ENCODE peak calls at places on chromosomes 4 and X, in four cellular contexts. S, N, J and I are unnamed samples.

GRCh38 chr4:1206299-1207156 is 34.1 kb upstream of the SPON2 start:
- DNase-seq in S (peak; percentile 25), N (peak; percentile 11), J (no peak), I (no peak)

GRCh38 chr4:89586864-89587263 is 250.1 kb downstream of the SNCA start:
- DNase-seq in S (no peak), N (no peak), J (no peak), I (no peak)

GRCh38 chr4:77240469-77241066 is 83.6 kb downstream of the CCNG2 start:
- DNase-seq in S (no peak), N (peak; percentile 76), J (no peak), I (no peak)

GRCh38 chrX:22313757-22314156 is 41.0 kb downstream of the CBLL2 start:
- DNase-seq in S (no peak), N (no peak), J (no peak), I (no peak)

GRCh38 chr4:37822220-37822619 is 4.3 kb upstream of the PGM2 start:
- DNase-seq in S (no peak), N (peak; percentile 20), J (no peak), I (no peak)

GRCh38 chr4:184972996-184973395 is 45.3 kb upstream of the HELT start:
- DNase-seq in S (no peak), N (no peak), J (no peak), I (no peak)

GRCh38 chr4:147160908-147161513 is 215.3 kb upstream of the TTC29 start:
- DNase-seq in S (no peak), N (peak; percentile 15), J (no peak), I (no peak)

GRCh38 chr4:95087657-95088455 is 330.1 kb downstream of the BMPR1B start:
- DNase-seq in S (no peak), N (no peak), J (no peak), I (no peak)

GRCh38 chr4:119286377-119287002 is 35.4 kb downstream of the FABP2 start:
- DNase-seq in S (peak; percentile 29), N (no peak), J (no peak), I (no peak)

GRCh38 chr4:99857302-99857701 is 36.9 kb downstream of the LAMTOR3 start:
- DNase-seq in S (no peak), N (no peak), J (no peak), I (no peak)
- H3K27ac ChIP-seq in S (peak overlapping the region; percentile 62), N (no peak overlapping the region), J (no peak overlapping the region), I (no peak overlapping the region)

GRCh38 chrX:103640401-103641155 is 11.8 kb downstream of the TCEAL1 start:
- DNase-seq in S (no peak), N (no peak), J (no peak), I (no peak)
- H3K4me1 ChIP-seq in S (no peaks in the 10 kb centered on the region), N (no peaks in the 10 kb centered on the region), J (no peaks in the 10 kb centered on the region), I (no peaks in the 10 kb centered on the region)

DNA sequence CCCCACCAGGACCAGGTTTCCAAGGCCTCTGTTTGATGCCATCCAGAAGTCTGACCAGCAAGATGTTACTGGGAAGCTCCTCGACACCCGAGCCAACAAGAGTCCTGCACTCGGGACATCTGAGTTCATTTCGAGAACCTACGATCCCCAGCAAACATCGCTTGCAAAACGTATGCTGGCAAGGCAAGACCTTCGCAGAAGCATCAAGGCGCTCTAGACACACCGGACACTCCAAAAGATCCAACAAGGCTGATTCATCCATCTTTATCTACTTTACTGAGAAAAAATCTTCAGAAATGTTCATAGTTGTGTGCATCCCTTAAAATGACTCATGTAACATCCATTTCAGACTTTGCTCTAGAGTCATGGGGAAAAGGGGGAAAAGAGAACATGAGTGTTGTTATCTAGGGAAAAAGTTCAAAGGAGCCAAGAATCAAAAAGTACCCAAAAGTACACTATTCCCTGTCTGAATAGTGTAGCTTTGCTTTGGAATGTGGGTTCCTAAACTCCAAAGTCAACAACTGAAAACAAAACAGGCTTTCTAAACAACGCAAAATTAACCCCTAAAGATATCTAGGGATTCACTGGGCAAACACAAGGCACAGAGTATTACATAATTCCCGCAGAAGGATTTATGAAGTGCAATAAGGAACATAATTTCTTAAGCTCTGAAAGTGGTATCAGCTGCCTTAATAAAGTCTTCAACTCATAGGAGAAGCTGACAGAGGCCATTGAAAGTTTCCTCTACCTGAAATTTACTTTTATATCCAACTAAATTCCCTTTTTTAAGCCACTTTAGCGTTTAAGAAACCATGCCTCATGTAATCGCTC is 1.6 kb downstream of the SH3RF1 start:
- DNase-seq in S (no peak), N (no peak), J (no peak), I (no peak)
- TF ChIP-seq POLR2A in S (no peak), N (no peak), J (no peak), I (no peak)

DNA sequence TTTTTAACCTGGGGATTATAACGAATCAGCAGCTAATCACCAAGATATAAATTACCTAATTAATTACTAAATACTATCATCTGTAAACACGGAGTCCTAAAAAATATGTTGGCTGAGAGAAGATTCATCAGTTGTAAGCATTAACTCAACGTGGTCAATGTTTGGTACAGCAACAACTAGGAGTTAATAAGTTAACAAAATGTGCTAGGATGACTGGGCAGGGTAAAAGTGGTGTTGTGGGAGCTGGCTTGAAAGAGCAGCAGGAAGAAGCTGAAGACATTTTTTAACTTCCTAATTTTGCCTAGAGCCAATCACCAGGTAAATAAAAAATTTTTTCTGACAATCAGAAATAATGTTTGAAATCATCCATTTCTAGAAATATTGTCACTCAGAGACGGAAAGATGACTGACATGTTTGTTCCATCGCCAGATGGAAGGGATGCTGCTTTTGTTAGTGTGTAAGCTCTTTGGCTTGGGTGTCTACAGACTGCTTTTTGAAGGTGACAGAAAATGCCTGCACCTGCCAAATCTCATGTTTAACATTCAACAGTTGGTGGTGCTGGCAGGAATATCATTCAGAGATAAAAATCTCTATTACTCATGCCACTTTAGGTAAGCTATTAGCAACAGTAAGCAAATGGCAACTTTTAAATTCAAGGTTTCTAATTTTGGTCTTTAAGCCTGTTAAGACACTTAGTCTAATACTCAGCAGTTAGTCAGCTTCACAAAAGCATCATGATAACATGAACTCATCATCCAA is 1126.9 kb downstream of the STPG2 start:
- DNase-seq in S (no peak), N (no peak), J (no peak), I (no peak)
- H3K27ac ChIP-seq in S (no peak overlapping the region), N (no peak overlapping the region), J (no peak overlapping the region), I (no peak overlapping the region)